ENCODE peak calls at places on chromosome 7, in four cellular contexts. One of them, this sample, is unnamed.

GRCh38 chr7:44100458-44101303 is 3.5 kb upstream of the AEBP1 start:
- DNase-seq in CD4-positive, alpha-beta T cell: no peak
- DNase-seq in HFF-Myc: no peak
- DNase-seq in thoracic aorta: no peak
- DNase-seq in this sample: no peak

GRCh38 chr7:97064972-97065587 is 40.4 kb upstream of the DLX5 start:
- DNase-seq in thoracic aorta: no peak
- DNase-seq in CD4-positive, alpha-beta T cell: no peak
- DNase-seq in HFF-Myc: peak
- DNase-seq in this sample: no peak

GRCh38 chr7:126166645-126167044 is 1086.1 kb downstream of the GRM8 start:
- DNase-seq in HFF-Myc: no peak
- DNase-seq in thoracic aorta: no peak
- DNase-seq in CD4-positive, alpha-beta T cell: no peak
- DNase-seq in this sample: no peak

GRCh38 chr7:19144661-19145428 is at the start of gene FERD3L:
- DNase-seq in HFF-Myc: no peak
- DNase-seq in CD4-positive, alpha-beta T cell: no peak
- DNase-seq in thoracic aorta: no peak
- DNase-seq in this sample: no peak

GRCh38 chr7:136399378-136399777 is 422.2 kb upstream of the MTPN start:
- DNase-seq in HFF-Myc: no peak
- DNase-seq in CD4-positive, alpha-beta T cell: no peak
- DNase-seq in thoracic aorta: no peak
- DNase-seq in this sample: no peak

GRCh38 chr7:17682586-17682985 is 257.7 kb downstream of the SNX13 start:
- DNase-seq in thoracic aorta: no peak
- DNase-seq in HFF-Myc: no peak
- DNase-seq in CD4-positive, alpha-beta T cell: no peak
- DNase-seq in this sample: no peak

GRCh38 chr7:139746652-139747051 is 31.1 kb downstream of the HIPK2 start:
- DNase-seq in HFF-Myc: no peak
- DNase-seq in thoracic aorta: no peak
- DNase-seq in CD4-positive, alpha-beta T cell: no peak
- DNase-seq in this sample: no peak

GRCh38 chr7:34317039-34317438 is 341.0 kb upstream of the NPSR1 start:
- DNase-seq in HFF-Myc: no peak
- DNase-seq in CD4-positive, alpha-beta T cell: no peak
- DNase-seq in thoracic aorta: no peak
- DNase-seq in this sample: no peak

GRCh38 chr7:29623976-29624375 is 60.3 kb downstream of the PRR15 start:
- DNase-seq in HFF-Myc: no peak
- DNase-seq in CD4-positive, alpha-beta T cell: no peak
- DNase-seq in thoracic aorta: no peak
- DNase-seq in this sample: no peak

GRCh38 chr7:42097756-42098155 is 139.3 kb downstream of the GLI3 start:
- DNase-seq in CD4-positive, alpha-beta T cell: no peak
- DNase-seq in thoracic aorta: no peak
- DNase-seq in HFF-Myc: peak
- DNase-seq in this sample: no peak

GRCh38 chr7:43467406-43467805 is 115.5 kb upstream of the STK17A start:
- DNase-seq in CD4-positive, alpha-beta T cell: no peak
- DNase-seq in thoracic aorta: no peak
- DNase-seq in HFF-Myc: no peak
- DNase-seq in this sample: no peak

GRCh38 chr7:466465-467191 is 53.0 kb downstream of the PDGFA start:
- DNase-seq in thoracic aorta: no peak
- DNase-seq in CD4-positive, alpha-beta T cell: no peak
- DNase-seq in HFF-Myc: no peak
- DNase-seq in this sample: peak

GRCh38 chr7:32212321-32212720 is 142.1 kb upstream of the PDE1C start:
- DNase-seq in CD4-positive, alpha-beta T cell: no peak
- DNase-seq in HFF-Myc: no peak
- DNase-seq in thoracic aorta: no peak
- DNase-seq in this sample: no peak

GRCh38 chr7:92645531-92646061 is 55.4 kb upstream of the FAM133B start:
- DNase-seq in HFF-Myc: no peak
- DNase-seq in CD4-positive, alpha-beta T cell: no peak
- DNase-seq in thoracic aorta: no peak
- DNase-seq in this sample: no peak

GRCh38 chr7:77393261-77393660 is 22.9 kb downstream of the GSAP start:
- DNase-seq in thoracic aorta: no peak
- DNase-seq in CD4-positive, alpha-beta T cell: no peak
- DNase-seq in HFF-Myc: no peak
- DNase-seq in this sample: no peak

GRCh38 chr7:126605553-126605952 is 647.2 kb downstream of the GRM8 start:
- DNase-seq in CD4-positive, alpha-beta T cell: no peak
- DNase-seq in thoracic aorta: no peak
- DNase-seq in HFF-Myc: no peak
- DNase-seq in this sample: no peak

GRCh38 chr7:79091661-79092060 is 361.8 kb downstream of the MAGI2 start:
- DNase-seq in CD4-positive, alpha-beta T cell: no peak
- DNase-seq in HFF-Myc: no peak
- DNase-seq in thoracic aorta: no peak
- DNase-seq in this sample: no peak

GRCh38 chr7:27777662-27778061 is 37.7 kb downstream of the TAX1BP1 start:
- DNase-seq in CD4-positive, alpha-beta T cell: no peak
- DNase-seq in thoracic aorta: no peak
- DNase-seq in HFF-Myc: no peak
- DNase-seq in this sample: no peak
- TF ChIP-seq CTCF in CD4-positive, alpha-beta T cell: no peak
- TF ChIP-seq CTCF in thoracic aorta: no peak
- TF ChIP-seq CTCF in HFF-Myc: no peak
- TF ChIP-seq CTCF in this sample: no peak

DNA sequence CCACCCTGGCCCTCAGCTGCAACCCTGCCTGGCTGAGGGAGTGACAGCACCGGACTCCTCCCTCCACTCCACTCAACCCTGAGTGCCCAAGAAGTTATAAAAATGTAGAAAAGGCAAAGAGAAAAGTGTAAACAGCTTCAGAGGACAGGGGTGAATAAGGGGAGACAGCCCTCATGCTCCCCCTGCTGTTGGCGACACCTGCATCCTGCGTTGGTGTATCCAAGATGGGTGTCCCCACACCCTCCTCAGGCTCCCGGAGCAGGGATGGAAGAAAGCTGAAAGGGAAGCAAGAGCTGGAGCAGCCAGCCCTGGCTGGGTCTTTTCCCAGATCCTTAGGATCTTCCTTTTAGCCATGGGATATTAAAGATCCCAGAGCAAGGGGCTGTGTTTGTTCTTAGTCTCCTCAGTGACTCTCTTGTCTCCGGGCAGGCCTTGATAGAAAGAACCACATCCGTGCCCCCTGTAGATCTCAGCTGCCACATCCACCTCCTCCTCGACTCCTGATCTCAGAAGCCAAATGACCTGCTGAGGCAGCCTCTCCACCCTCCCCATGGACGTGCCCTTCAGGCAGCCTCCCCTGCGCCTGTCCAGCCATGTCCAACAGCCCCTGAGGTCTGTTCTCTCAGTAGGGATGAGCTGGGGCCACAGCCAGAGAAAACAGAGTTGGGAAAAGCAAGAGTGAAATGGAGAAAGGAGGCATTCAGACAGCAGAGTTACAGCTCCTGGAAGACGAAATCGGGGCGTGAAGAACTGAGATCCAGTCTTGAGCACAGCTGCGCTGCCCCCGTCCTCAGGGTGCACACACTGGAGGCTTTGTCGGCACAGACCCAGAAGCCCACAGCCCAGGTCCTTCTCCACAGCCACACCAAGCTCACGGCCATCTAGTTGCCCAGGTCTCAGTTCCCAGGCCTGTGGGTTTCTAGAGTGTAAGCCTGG is 6.8 kb downstream of the FAM131B start:
- DNase-seq in CD4-positive, alpha-beta T cell: no peak
- DNase-seq in HFF-Myc: no peak
- DNase-seq in thoracic aorta: no peak
- DNase-seq in this sample: no peak
- TF ChIP-seq CTCF in CD4-positive, alpha-beta T cell: no peak
- TF ChIP-seq CTCF in HFF-Myc: no peak
- TF ChIP-seq CTCF in thoracic aorta: no peak
- TF ChIP-seq CTCF in this sample: no peak

GRCh38 chr7:54704851-54705250 is 54.2 kb downstream of the SEC61G start:
- DNase-seq in HFF-Myc: no peak
- DNase-seq in thoracic aorta: no peak
- DNase-seq in CD4-positive, alpha-beta T cell: no peak
- DNase-seq in this sample: no peak
- TF ChIP-seq CTCF in HFF-Myc: no peak
- TF ChIP-seq CTCF in thoracic aorta: no peak
- TF ChIP-seq CTCF in CD4-positive, alpha-beta T cell: no peak
- TF ChIP-seq CTCF in this sample: no peak

DNA sequence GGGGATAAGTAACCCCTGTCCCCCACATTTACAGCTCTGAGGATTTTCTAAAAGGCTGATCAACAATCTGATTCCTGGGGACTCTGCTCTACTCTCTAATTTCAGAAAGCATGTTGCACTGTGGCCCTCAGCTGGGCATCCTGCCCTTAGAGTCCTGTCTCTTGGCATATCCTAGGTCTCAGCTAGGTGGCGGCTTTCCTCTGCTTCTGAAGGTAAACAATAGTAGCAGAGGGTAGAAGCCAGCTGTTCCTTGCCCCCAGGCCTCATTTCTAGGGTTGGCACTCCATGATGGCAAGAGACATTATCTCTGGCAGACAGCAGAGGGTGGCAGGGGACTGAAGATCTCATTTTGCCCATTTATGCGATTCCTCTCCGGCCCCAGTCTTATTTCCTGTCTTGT is 77.0 kb downstream of the ADCYAP1R1 start:
- DNase-seq in CD4-positive, alpha-beta T cell: no peak
- DNase-seq in HFF-Myc: no peak
- DNase-seq in thoracic aorta: no peak
- DNase-seq in this sample: no peak
- TF ChIP-seq CTCF in CD4-positive, alpha-beta T cell: no peak
- TF ChIP-seq CTCF in HFF-Myc: peak
- TF ChIP-seq CTCF in thoracic aorta: no peak
- TF ChIP-seq CTCF in this sample: no peak

GRCh38 chr7:65430344-65431186 is 56.9 kb downstream of the ZNF92 start:
- DNase-seq in thoracic aorta: no peak
- DNase-seq in CD4-positive, alpha-beta T cell: no peak
- DNase-seq in HFF-Myc: no peak
- DNase-seq in this sample: no peak

GRCh38 chr7:65434307-65434706 is 60.7 kb downstream of the ZNF92 start:
- DNase-seq in CD4-positive, alpha-beta T cell: no peak
- DNase-seq in thoracic aorta: no peak
- DNase-seq in HFF-Myc: no peak
- DNase-seq in this sample: no peak

GRCh38 chr7:65429642-65430343 is 56.1 kb downstream of the ZNF92 start:
- DNase-seq in HFF-Myc: no peak
- DNase-seq in thoracic aorta: no peak
- DNase-seq in CD4-positive, alpha-beta T cell: no peak
- DNase-seq in this sample: no peak
- TF ChIP-seq CTCF in HFF-Myc: no peak
- TF ChIP-seq CTCF in thoracic aorta: no peak
- TF ChIP-seq CTCF in CD4-positive, alpha-beta T cell: no peak
- TF ChIP-seq CTCF in this sample: no peak

DNA sequence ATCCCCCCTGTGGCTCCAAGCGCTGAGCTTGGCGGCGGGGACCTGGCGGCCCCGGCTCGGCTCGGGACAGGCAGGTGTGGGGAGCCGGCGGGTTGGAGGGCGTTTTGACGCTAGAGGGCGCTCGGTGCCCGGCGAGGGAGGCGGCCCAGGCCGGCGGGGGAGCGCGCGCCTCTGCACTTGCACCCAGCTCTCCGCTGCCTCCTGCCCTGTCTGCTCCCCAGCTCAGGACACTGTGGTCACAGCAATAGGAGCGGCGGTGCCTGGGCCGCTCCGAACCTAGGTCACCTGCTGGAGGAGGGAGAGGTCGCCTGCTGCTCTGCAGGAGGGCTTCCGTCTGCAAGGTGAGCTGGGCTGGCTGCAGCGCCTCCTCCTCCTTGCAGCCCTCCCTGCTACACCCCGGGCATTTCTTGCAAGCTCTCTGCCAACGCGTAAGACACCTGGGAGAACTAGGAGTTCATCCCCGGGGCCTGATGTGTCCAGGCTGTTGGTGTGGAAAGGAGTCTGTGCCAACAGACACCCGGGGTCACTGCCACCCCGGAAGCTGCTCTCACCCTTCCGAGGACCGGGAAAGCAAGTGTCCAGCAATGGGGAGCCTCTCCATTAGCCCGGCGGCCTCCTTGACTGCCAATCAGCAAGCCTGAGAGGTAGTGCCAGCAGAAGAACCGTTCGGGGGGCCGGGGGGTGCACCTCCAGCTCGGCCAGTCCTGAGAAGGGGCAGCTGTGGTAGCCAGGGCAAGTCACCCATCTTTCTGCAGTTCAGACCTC is 620.4 kb downstream of the GALNT17 start:
- DNase-seq in HFF-Myc: no peak
- DNase-seq in CD4-positive, alpha-beta T cell: no peak
- DNase-seq in thoracic aorta: no peak
- DNase-seq in this sample: no peak
- TF ChIP-seq CTCF in HFF-Myc: peak
- TF ChIP-seq CTCF in CD4-positive, alpha-beta T cell: no peak
- TF ChIP-seq CTCF in thoracic aorta: peak
- TF ChIP-seq CTCF in this sample: no peak

GRCh38 chr7:154854836-154855235 is 148.1 kb downstream of the PAXIP1 start:
- DNase-seq in CD4-positive, alpha-beta T cell: no peak
- DNase-seq in HFF-Myc: no peak
- DNase-seq in thoracic aorta: no peak
- DNase-seq in this sample: no peak

GRCh38 chr7:154857240-154857639 is 145.7 kb downstream of the PAXIP1 start:
- DNase-seq in thoracic aorta: no peak
- DNase-seq in CD4-positive, alpha-beta T cell: no peak
- DNase-seq in HFF-Myc: no peak
- DNase-seq in this sample: no peak

GRCh38 chr7:154857728-154858681 is 144.9 kb downstream of the PAXIP1 start:
- DNase-seq in CD4-positive, alpha-beta T cell: no peak
- DNase-seq in HFF-Myc: no peak
- DNase-seq in thoracic aorta: no peak
- DNase-seq in this sample: no peak

GRCh38 chr7:154855366-154855765 is 147.6 kb downstream of the PAXIP1 start:
- DNase-seq in HFF-Myc: no peak
- DNase-seq in thoracic aorta: no peak
- DNase-seq in CD4-positive, alpha-beta T cell: no peak
- DNase-seq in this sample: no peak

DNA sequence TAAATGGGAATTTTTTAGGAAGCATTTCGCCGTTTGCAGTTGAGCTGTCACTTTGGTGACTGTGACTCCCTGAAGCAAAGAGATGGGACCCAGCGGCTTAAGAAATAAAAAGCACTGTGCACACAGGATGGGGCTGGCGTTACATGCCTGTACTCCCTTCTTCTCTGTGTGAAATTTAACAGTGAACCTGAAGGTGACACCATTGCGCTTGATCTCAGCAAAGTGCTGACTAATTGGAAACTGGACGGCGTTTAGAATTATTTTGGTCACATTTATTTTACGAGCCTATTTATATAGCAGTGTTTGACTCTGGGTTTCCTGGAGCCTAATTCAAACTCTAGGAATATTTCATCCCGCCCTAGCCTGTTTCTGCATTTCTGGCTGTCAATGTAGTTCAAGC is 146.2 kb downstream of the PAXIP1 start:
- DNase-seq in CD4-positive, alpha-beta T cell: no peak
- DNase-seq in HFF-Myc: no peak
- DNase-seq in thoracic aorta: no peak
- DNase-seq in this sample: no peak
- TF ChIP-seq CTCF in CD4-positive, alpha-beta T cell: no peak
- TF ChIP-seq CTCF in HFF-Myc: no peak
- TF ChIP-seq CTCF in thoracic aorta: no peak
- TF ChIP-seq CTCF in this sample: no peak

GRCh38 chr7:121303422-121304171 is 25.2 kb upstream of the WNT16 start:
- DNase-seq in CD4-positive, alpha-beta T cell: no peak
- DNase-seq in thoracic aorta: no peak
- DNase-seq in HFF-Myc: no peak
- DNase-seq in this sample: no peak
- TF ChIP-seq CTCF in CD4-positive, alpha-beta T cell: no peak
- TF ChIP-seq CTCF in thoracic aorta: no peak
- TF ChIP-seq CTCF in HFF-Myc: no peak
- TF ChIP-seq CTCF in this sample: no peak

This sample was measured in activated B cell treated with CpG ODN at 0.5 μM for 24 hours.